ENCODE peak calls at places on chromosomes 2 and 18, in five cellular contexts. O, A, C, J and U are unnamed samples.

GRCh38 chr18:21264651-21265050 is 22.6 kb downstream of the GREB1L start:
- DNase-seq in O (peak), A (no peak), C (peak), J (peak), U (no peak)

GRCh38 chr2:71129891-71130324 is at the start of gene MCEE:
- DNase-seq in O (peak), A (peak), C (peak), J (peak), U (peak)

GRCh38 chr18:76689646-76690264 is 132.6 kb upstream of the ZNF236 start:
- DNase-seq in O (no peak), A (no peak), C (no peak), J (no peak), U (no peak)

GRCh38 chr2:61165946-61166345 is 4.0 kb downstream of the C2orf74 start:
- DNase-seq in O (no peak), A (no peak), C (no peak), J (no peak), U (no peak)

GRCh38 chr2:7748717-7749415 is 831.7 kb downstream of the RNF144A start:
- DNase-seq in O (no peak), A (no peak), C (no peak), J (no peak), U (no peak)

GRCh38 chr2:239109041-239109915 is 261.4 kb downstream of the TWIST2 start:
- DNase-seq in O (no peak), A (no peak), C (no peak), J (no peak), U (no peak)

GRCh38 chr2:226137201-226137811 is 662.3 kb downstream of the IRS1 start:
- DNase-seq in O (no peak), A (no peak), C (no peak), J (no peak), U (no peak)

GRCh38 chr2:9771481-9772017 is 71.7 kb upstream of the TAF1B start:
- DNase-seq in O (no peak), A (no peak), C (no peak), J (no peak), U (no peak)

GRCh38 chr2:104465978-104466377 is 387.9 kb upstream of the POU3F3 start:
- DNase-seq in O (no peak), A (no peak), C (no peak), J (no peak), U (no peak)